ENCODE peak calls at places on chromosomes 4 and X, in five cellular contexts. H is SK-N-SH, Z is GM12878, N is HepG2, J is K562. C is an unnamed sample.
A peak's percentile ranks its signal among the peaks of the same experiment; 100 is the strongest.

GRCh38 chrX:103536071-103536470 is 16.8 kb upstream of the RAB40A start:
- DNase-seq in H (no peak), Z (no peak), N (no peak), J (no peak), C (no peak)

GRCh38 chr4:101818362-101818761 is 27.8 kb downstream of the BANK1 start:
- DNase-seq in H (no peak), Z (no peak), N (no peak), J (no peak), C (peak; percentile 6)

GRCh38 chr4:54296548-54297203 is 67.6 kb downstream of the PDGFRA start:
- DNase-seq in H (no peak), Z (no peak), N (peak; percentile 30), J (no peak), C (no peak)

GRCh38 chr4:4791299-4791798 is 68.1 kb upstream of the MSX1 start:
- DNase-seq in H (peak; percentile 30), Z (no peak), N (no peak), J (no peak), C (peak; percentile 8)

GRCh38 chr4:6008092-6008551 is 10.1 kb downstream of the C4orf50 start:
- DNase-seq in H (no peak), Z (no peak), N (no peak), J (peak; percentile 25), C (no peak)

GRCh38 chr4:26943391-26943790 is 82.8 kb downstream of the STIM2 start:
- DNase-seq in H (no peak), Z (no peak), N (no peak), J (no peak), C (no peak)

GRCh38 chrX:129493643-129494042 is 29.6 kb downstream of the SMARCA1 start:
- DNase-seq in H (no peak), Z (no peak), N (no peak), J (no peak), C (peak; percentile 63)

GRCh38 chr4:130825283-130825682 is 1729.3 kb downstream of the C4orf33 start:
- DNase-seq in H (no peak), Z (no peak), N (no peak), J (no peak), C (no peak)

GRCh38 chrX:153873282-153874090 is 12.5 kb downstream of the L1CAM start:
- DNase-seq in H (peak; percentile 90), Z (no peak), N (no peak), J (no peak), C (no peak)

GRCh38 chr4:186693159-186693815 is 30.4 kb downstream of the FAT1 start:
- DNase-seq in H (no peak), Z (no peak), N (no peak), J (peak; percentile 73), C (peak; percentile 87)

GRCh38 chr4:45004326-45004725 is 278.0 kb upstream of the GNPDA2 start:
- DNase-seq in H (no peak), Z (no peak), N (no peak), J (no peak), C (no peak)

GRCh38 chr4:11805837-11806236 is 377.1 kb upstream of the HS3ST1 start:
- DNase-seq in H (no peak), Z (no peak), N (no peak), J (no peak), C (peak; percentile 1)

GRCh38 chr4:153094435-153094834 is 109.8 kb upstream of the TRIM2 start:
- DNase-seq in H (no peak), Z (no peak), N (no peak), J (no peak), C (no peak)

GRCh38 chr4:169017971-169018370 is 7.9 kb upstream of the CBR4 start:
- DNase-seq in H (no peak), Z (no peak), N (no peak), J (no peak), C (no peak)

GRCh38 chrX:12065251-12065650 is 73.0 kb upstream of the FRMPD4 start:
- DNase-seq in H (no peak), Z (no peak), N (no peak), J (peak; percentile 5), C (peak; percentile 28)

GRCh38 chr4:123777297-123777859 is 380.8 kb downstream of the SPRY1 start:
- DNase-seq in H (no peak), Z (no peak), N (no peak), J (no peak), C (peak; percentile 44)

GRCh38 chr4:38663021-38663800 is 788 bp upstream of the KLF3 start:
- DNase-seq in H (no peak), Z (no peak), N (no peak), J (peak; percentile 48), C (no peak)

GRCh38 chr4:15774020-15774420 is 4.1 kb upstream of the CD38 start:
- DNase-seq in H (no peak), Z (no peak), N (no peak), J (no peak), C (no peak)

GRCh38 chr4:22670953-22671352 is 21.8 kb upstream of the GBA3 start:
- DNase-seq in H (no peak), Z (no peak), N (no peak), J (peak; percentile 5), C (peak; percentile 13)

GRCh38 chr4:20288846-20289512 is 37.3 kb downstream of the SLIT2 start:
- DNase-seq in H (no peak), Z (no peak), N (no peak), J (no peak), C (peak; percentile 47)

GRCh38 chr4:128168701-128169100 is 107.6 kb downstream of the LARP1B start:
- DNase-seq in H (no peak), Z (no peak), N (no peak), J (no peak), C (no peak)

GRCh38 chr4:40480291-40480690 is 145.2 kb downstream of the CHRNA9 start:
- DNase-seq in H (no peak), Z (no peak), N (no peak), J (no peak), C (no peak)

GRCh38 chrX:129637217-129638109 is 17.3 kb downstream of the APLN start:
- DNase-seq in H (peak; percentile 72), Z (peak; percentile 33), N (peak; percentile 24), J (peak; percentile 81), C (peak; percentile 53)

GRCh38 chr4:84146300-84146942 is 352.7 kb downstream of the NKX6-1 start:
- DNase-seq in H (no peak), Z (peak; percentile 5), N (no peak), J (no peak), C (no peak)

GRCh38 chr4:1554246-1554875 is 129.8 kb downstream of the FAM53A start:
- DNase-seq in H (no peak), Z (no peak), N (no peak), J (no peak), C (no peak)

DNA sequence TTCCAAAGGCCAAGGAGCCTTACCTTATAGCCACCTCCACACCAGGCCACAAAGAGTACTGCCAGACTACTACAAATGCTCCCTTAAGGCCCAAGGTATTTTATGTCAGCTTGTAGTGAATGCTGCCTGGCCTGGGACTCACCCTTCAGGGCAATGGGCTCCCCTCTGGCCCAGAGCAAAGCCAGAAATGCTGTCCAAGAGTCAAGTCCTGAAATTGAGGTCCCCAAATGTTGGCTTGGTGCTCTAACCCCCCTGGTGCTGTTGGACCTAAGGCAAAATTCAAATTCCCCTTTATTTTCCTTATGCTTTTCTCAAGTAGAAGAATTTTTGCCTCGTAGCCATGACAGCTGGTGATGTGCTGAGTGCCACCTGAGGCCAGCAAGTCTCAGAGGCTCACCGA is 1354.3 kb upstream of the DIAPH2 start:
- DNase-seq in H (no peak), Z (no peak), N (no peak), J (no peak), C (no peak)
- TF ChIP-seq MXI1 in H (no peak), Z (no peak), N (no peak), J (no peak), C (no peak)

GRCh38 chrX:41672643-41673042 is 16.1 kb upstream of the GPR34 start:
- DNase-seq in H (no peak), Z (no peak), N (no peak), J (no peak), C (no peak)

GRCh38 chrX:41677183-41677582 is 11.6 kb upstream of the GPR34 start:
- DNase-seq in H (no peak), Z (no peak), N (no peak), J (no peak), C (no peak)

GRCh38 chrX:41677661-41678060 is 11.1 kb upstream of the GPR34 start:
- DNase-seq in H (no peak), Z (no peak), N (no peak), J (no peak), C (no peak)
- TF ChIP-seq MXI1 in H (no peak), Z (no peak), N (no peak), J (no peak), C (no peak)

GRCh38 chr4:178553201-178553600 is 1111.0 kb upstream of the AGA start:
- DNase-seq in H (no peak), Z (no peak), N (no peak), J (no peak), C (no peak)
- TF ChIP-seq MXI1 in H (no peak), Z (no peak), N (no peak), J (no peak), C (no peak)

GRCh38 chr4:105243446-105243845 is 96.8 kb downstream of the TET2 start:
- DNase-seq in H (no peak), Z (no peak), N (no peak), J (no peak), C (no peak)
- TF ChIP-seq MXI1 in H (no peak), Z (no peak), N (no peak), J (no peak), C (no peak)

GRCh38 chr4:61254406-61254805 is 54.3 kb downstream of the ADGRL3 start:
- DNase-seq in H (no peak), Z (no peak), N (no peak), J (no peak), C (no peak)
- TF ChIP-seq MXI1 in H (no peak), Z (no peak), N (no peak), J (no peak), C (no peak)

GRCh38 chr4:165248102-165248501 is 40.7 kb downstream of the KLHL2 start:
- DNase-seq in H (no peak), Z (no peak), N (no peak), J (no peak), C (no peak)
- TF ChIP-seq MXI1 in H (no peak), Z (no peak), N (no peak), J (no peak), C (no peak)